ENCODE peak calls at places on chromosome 17, in five cellular contexts. A, V, Y, L and F are unnamed samples.

GRCh38 chr17:4945176-4945943 is 3.0 kb downstream of the PFN1 start:
- DNase-seq in A (peak; percentile 73), V (peak; percentile 87), Y (peak; percentile 93), L (peak; percentile 75), F (no peak)

GRCh38 chr17:43832976-43833829 is at the start of gene MPP3:
- DNase-seq in A (no peak), V (peak; percentile 45), Y (peak; percentile 59), L (peak; percentile 85), F (peak; percentile 72)

GRCh38 chr17:40097931-40098845 is 2.2 kb downstream of the NR1D1 start:
- DNase-seq in A (no peak), V (peak; percentile 77), Y (no peak), L (peak; percentile 78), F (no peak)

GRCh38 chr17:31568140-31568938 is 176.9 kb downstream of the RAB11FIP4 start:
- DNase-seq in A (no peak), V (peak; percentile 55), Y (no peak), L (peak; percentile 75), F (no peak)

GRCh38 chr17:51044964-51045363 is 75.7 kb downstream of the SPAG9 start:
- DNase-seq in A (no peak), V (no peak), Y (no peak), L (no peak), F (peak; percentile 43)

GRCh38 chr17:81456798-81457197 is 55.8 kb downstream of the ACTG1 start:
- DNase-seq in A (no peak), V (no peak), Y (no peak), L (no peak), F (peak; percentile 61)

GRCh38 chr17:6019959-6020358 is 50.2 kb upstream of the WSCD1 start:
- DNase-seq in A (no peak), V (no peak), Y (no peak), L (no peak), F (no peak)

GRCh38 chr17:1617620-1618174 is 10.9 kb downstream of the SLC43A2 start:
- DNase-seq in A (peak; percentile 65), V (peak; percentile 40), Y (peak; percentile 77), L (no peak), F (no peak)

GRCh38 chr17:66304304-66305174 is 2.1 kb downstream of the PRKCA start:
- DNase-seq in A (no peak), V (no peak), Y (no peak), L (no peak), F (no peak)

GRCh38 chr17:28834420-28834819 is 8.2 kb downstream of the FAM222B start:
- DNase-seq in A (no peak), V (no peak), Y (no peak), L (no peak), F (no peak)

GRCh38 chr17:27956601-27957445 is 63.7 kb upstream of the LYRM9 start:
- DNase-seq in A (no peak), V (no peak), Y (peak; percentile 2), L (no peak), F (no peak)

GRCh38 chr17:34650361-34650760 is 71.0 kb downstream of the TMEM132E start:
- DNase-seq in A (no peak), V (no peak), Y (no peak), L (no peak), F (no peak)

GRCh38 chr17:34651267-34651955 is 72.0 kb downstream of the TMEM132E start:
- DNase-seq in A (no peak), V (no peak), Y (no peak), L (no peak), F (no peak)

GRCh38 chr17:34654276-34654675 is 74.9 kb downstream of the TMEM132E start:
- DNase-seq in A (no peak), V (no peak), Y (no peak), L (no peak), F (no peak)

GRCh38 chr17:34654871-34655270 is 75.5 kb downstream of the TMEM132E start:
- DNase-seq in A (no peak), V (no peak), Y (no peak), L (no peak), F (no peak)

GRCh38 chr17:34652001-34652400 is 72.6 kb downstream of the TMEM132E start:
- DNase-seq in A (no peak), V (no peak), Y (no peak), L (no peak), F (no peak)
- TF ChIP-seq CTCF in A (no peak), V (no peak), Y (no peak), L (no peak), F (no peak)

GRCh38 chr17:2965621-2966275 is 97.7 kb downstream of the OR1D5 start:
- DNase-seq in A (no peak), V (no peak), Y (peak; percentile 74), L (peak; percentile 70), F (no peak)

GRCh38 chr17:2964028-2964356 is 99.4 kb downstream of the OR1D5 start:
- DNase-seq in A (no peak), V (no peak), Y (no peak), L (no peak), F (no peak)

GRCh38 chr17:2964370-2964769 is 99.0 kb downstream of the OR1D5 start:
- DNase-seq in A (no peak), V (no peak), Y (no peak), L (no peak), F (no peak)

GRCh38 chr17:2964831-2965230 is 98.6 kb downstream of the OR1D5 start:
- DNase-seq in A (no peak), V (no peak), Y (no peak), L (peak; percentile 38), F (no peak)

GRCh38 chr17:2967515-2967914 is 95.9 kb downstream of the OR1D5 start:
- DNase-seq in A (no peak), V (no peak), Y (no peak), L (no peak), F (no peak)
- TF ChIP-seq CTCF in A (no peak), V (no peak), Y (no peak), L (no peak), F (no peak)

GRCh38 chr17:17876959-17877547 is 40.3 kb upstream of the SREBF1 start:
- DNase-seq in A (no peak), V (peak; percentile 64), Y (peak; percentile 24), L (no peak), F (no peak)

GRCh38 chr17:17880577-17881196 is 43.9 kb upstream of the SREBF1 start:
- DNase-seq in A (no peak), V (no peak), Y (no peak), L (no peak), F (no peak)

GRCh38 chr17:17873450-17873991 is 36.7 kb upstream of the SREBF1 start:
- DNase-seq in A (no peak), V (no peak), Y (no peak), L (no peak), F (no peak)

GRCh38 chr17:17874478-17874877 is 37.7 kb upstream of the SREBF1 start:
- DNase-seq in A (peak; percentile 31), V (no peak), Y (peak; percentile 92), L (no peak), F (no peak)

DNA sequence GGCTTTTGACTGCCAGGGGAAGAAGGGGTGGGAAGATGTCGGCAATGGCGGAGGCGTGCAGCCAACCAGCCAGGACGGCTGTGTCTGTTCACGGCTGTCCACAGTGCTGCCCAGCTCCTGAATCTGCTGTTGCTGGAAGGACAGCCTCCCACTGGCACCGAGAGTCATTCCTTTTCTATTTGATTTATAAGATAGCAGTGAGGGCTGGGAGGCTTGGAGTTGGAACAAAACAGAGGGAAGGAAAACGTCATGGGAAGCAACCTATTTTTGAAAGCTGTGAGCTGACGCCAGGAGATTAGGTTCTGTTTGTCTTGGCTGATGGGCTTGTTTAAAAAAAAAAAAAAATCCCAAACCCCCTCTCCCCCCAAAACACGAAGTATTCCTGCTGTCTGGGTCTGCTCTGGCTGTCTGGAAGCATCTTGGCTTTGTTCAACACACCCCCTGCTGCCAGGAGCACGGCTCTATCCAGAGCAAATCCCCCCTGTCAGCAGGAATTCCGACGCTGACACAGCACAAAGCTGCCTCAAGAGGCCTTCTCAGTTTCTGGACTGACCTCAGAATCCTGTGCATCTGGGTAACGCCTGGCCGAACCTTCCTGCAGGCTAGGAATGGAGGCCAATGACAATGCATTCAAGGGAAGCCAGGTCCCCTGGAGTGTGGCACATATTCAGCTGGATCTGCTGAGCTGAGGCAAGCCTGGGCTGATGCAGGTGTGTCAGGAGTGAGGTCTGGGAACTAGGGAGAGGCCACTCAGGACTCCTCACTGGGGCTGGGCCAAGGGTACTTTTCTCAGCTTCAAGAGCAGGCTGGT is 41.0 kb upstream of the SREBF1 start:
- DNase-seq in A (peak; percentile 46), V (peak; percentile 86), Y (peak; percentile 90), L (peak; percentile 83), F (no peak)
- TF ChIP-seq CTCF in A (no peak), V (no peak), Y (peak; percentile 20), L (peak; percentile 4), F (no peak)

DNA sequence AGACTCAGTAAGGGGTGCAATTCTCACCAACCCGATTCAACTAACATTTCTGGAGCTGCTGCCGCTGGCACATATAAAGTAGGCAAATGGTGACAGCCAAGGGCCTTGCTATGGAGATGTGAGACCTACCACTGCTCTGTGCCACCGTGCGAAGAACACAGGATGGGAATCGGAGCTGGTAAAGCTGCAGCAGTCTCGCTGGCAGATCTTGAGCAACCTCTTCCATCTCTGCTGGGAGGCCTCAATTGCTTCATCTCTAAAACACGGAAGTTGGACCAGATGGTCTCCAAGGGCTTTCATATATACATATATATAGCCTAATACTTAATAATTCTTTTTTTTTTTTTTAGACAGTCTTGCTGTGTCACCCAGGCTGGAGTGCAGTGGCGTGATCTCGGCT is 128.9 kb upstream of the RCVRN start:
- DNase-seq in A (no peak), V (no peak), Y (no peak), L (no peak), F (no peak)
- TF ChIP-seq CTCF in A (no peak), V (no peak), Y (no peak), L (no peak), F (no peak)

GRCh38 chr17:16461606-16461866 is 30.5 kb downstream of the LRRC75A start:
- DNase-seq in A (no peak), V (no peak), Y (no peak), L (no peak), F (no peak)

GRCh38 chr17:16462070-16462864 is 29.7 kb downstream of the LRRC75A start:
- DNase-seq in A (no peak), V (no peak), Y (no peak), L (no peak), F (no peak)

GRCh38 chr17:16464001-16464640 is 27.9 kb downstream of the LRRC75A start:
- DNase-seq in A (no peak), V (no peak), Y (no peak), L (no peak), F (no peak)

GRCh38 chr17:16464641-16465312 is 27.2 kb downstream of the LRRC75A start:
- DNase-seq in A (no peak), V (no peak), Y (no peak), L (no peak), F (no peak)

GRCh38 chr17:16463341-16464000 is 28.5 kb downstream of the LRRC75A start:
- DNase-seq in A (no peak), V (no peak), Y (peak; percentile 59), L (no peak), F (peak; percentile 74)
- TF ChIP-seq CTCF in A (peak; percentile 33), V (no peak), Y (peak; percentile 42), L (peak; percentile 26), F (peak; percentile 24)

GRCh38 chr17:46167267-46167666 is 26.0 kb downstream of the KANSL1 start:
- DNase-seq in A (no peak), V (no peak), Y (no peak), L (no peak), F (no peak)

GRCh38 chr17:46163929-46164594 is 29.2 kb downstream of the KANSL1 start:
- DNase-seq in A (no peak), V (no peak), Y (no peak), L (no peak), F (no peak)

GRCh38 chr17:46169913-46170312 is 23.3 kb downstream of the KANSL1 start:
- DNase-seq in A (no peak), V (no peak), Y (no peak), L (no peak), F (no peak)

GRCh38 chr17:46167826-46168569 is 25.2 kb downstream of the KANSL1 start:
- DNase-seq in A (peak; percentile 92), V (no peak), Y (peak; percentile 90), L (no peak), F (no peak)

GRCh38 chr17:46166692-46167249 is 26.5 kb downstream of the KANSL1 start:
- DNase-seq in A (no peak), V (no peak), Y (no peak), L (no peak), F (no peak)
- TF ChIP-seq CTCF in A (no peak), V (no peak), Y (no peak), L (no peak), F (no peak)